ENCODE peak calls at places on chromosomes 11 and 22, in five cellular contexts. One of them, this sample, is unnamed. For H3K4me1, the result is how much of the 10 kb centered on the place peaks cover.

GRCh38 chr11:118318112-118319030 is 13.8 kb downstream of the CD3E start:
- DNase-seq in thoracic aorta: no peak
- DNase-seq in cardiac muscle cell: no peak
- DNase-seq in effector memory CD4-positive, alpha-beta T cell: no peak
- DNase-seq in GM23338: no peak
- DNase-seq in this sample: no peak

GRCh38 chr11:47980907-47981621 is 705 bp downstream of the PTPRJ start:
- DNase-seq in effector memory CD4-positive, alpha-beta T cell: peak
- DNase-seq in cardiac muscle cell: peak
- DNase-seq in thoracic aorta: no peak
- DNase-seq in GM23338: peak
- DNase-seq in this sample: no peak

GRCh38 chr11:116828632-116829524 is 829 bp upstream of the APOC3 start:
- DNase-seq in cardiac muscle cell: no peak
- DNase-seq in thoracic aorta: no peak
- DNase-seq in GM23338: no peak
- DNase-seq in effector memory CD4-positive, alpha-beta T cell: no peak
- DNase-seq in this sample: no peak

GRCh38 chr22:23233084-23233501 is 52.8 kb downstream of the BCR start:
- DNase-seq in cardiac muscle cell: peak
- DNase-seq in effector memory CD4-positive, alpha-beta T cell: no peak
- DNase-seq in GM23338: peak
- DNase-seq in thoracic aorta: no peak
- DNase-seq in this sample: no peak

GRCh38 chr11:75428301-75428724 is 4.7 kb downstream of the KLHL35 start:
- DNase-seq in effector memory CD4-positive, alpha-beta T cell: peak
- DNase-seq in thoracic aorta: peak
- DNase-seq in cardiac muscle cell: peak
- DNase-seq in GM23338: peak
- DNase-seq in this sample: peak

GRCh38 chr11:69656536-69657455 is 15.8 kb downstream of the CCND1 start:
- DNase-seq in cardiac muscle cell: no peak
- DNase-seq in effector memory CD4-positive, alpha-beta T cell: no peak
- DNase-seq in GM23338: no peak
- DNase-seq in thoracic aorta: no peak
- DNase-seq in this sample: no peak

GRCh38 chr11:2833938-2834892 is 51.4 kb downstream of the CDKN1C start:
- DNase-seq in GM23338: no peak
- DNase-seq in cardiac muscle cell: no peak
- DNase-seq in effector memory CD4-positive, alpha-beta T cell: no peak
- DNase-seq in thoracic aorta: no peak
- DNase-seq in this sample: no peak

GRCh38 chr11:122717264-122717867 is 61.8 kb downstream of the UBASH3B start:
- DNase-seq in effector memory CD4-positive, alpha-beta T cell: no peak
- DNase-seq in GM23338: no peak
- DNase-seq in cardiac muscle cell: no peak
- DNase-seq in thoracic aorta: no peak
- DNase-seq in this sample: no peak

GRCh38 chr11:1131033-1131911 is 26.5 kb upstream of the MUC5AC start:
- DNase-seq in effector memory CD4-positive, alpha-beta T cell: no peak
- DNase-seq in cardiac muscle cell: no peak
- DNase-seq in thoracic aorta: no peak
- DNase-seq in GM23338: peak
- DNase-seq in this sample: no peak

GRCh38 chr11:63837719-63838118 is 1.2 kb upstream of the MARK2 start:
- DNase-seq in GM23338: no peak
- DNase-seq in cardiac muscle cell: no peak
- DNase-seq in effector memory CD4-positive, alpha-beta T cell: no peak
- DNase-seq in thoracic aorta: no peak
- DNase-seq in this sample: no peak

GRCh38 chr11:130118636-130119387 is 40.8 kb upstream of the ST14 start:
- DNase-seq in cardiac muscle cell: no peak
- DNase-seq in GM23338: no peak
- DNase-seq in thoracic aorta: no peak
- DNase-seq in effector memory CD4-positive, alpha-beta T cell: no peak
- DNase-seq in this sample: no peak

GRCh38 chr11:77259681-77260080 is 41.8 kb downstream of the GDPD4 start:
- DNase-seq in effector memory CD4-positive, alpha-beta T cell: no peak
- DNase-seq in cardiac muscle cell: peak
- DNase-seq in GM23338: no peak
- DNase-seq in thoracic aorta: no peak
- DNase-seq in this sample: no peak

GRCh38 chr11:127521413-127521812 is 520.8 kb upstream of the KIRREL3 start:
- DNase-seq in thoracic aorta: no peak
- DNase-seq in effector memory CD4-positive, alpha-beta T cell: no peak
- DNase-seq in GM23338: no peak
- DNase-seq in cardiac muscle cell: no peak
- DNase-seq in this sample: no peak

GRCh38 chr11:19766206-19766605 is 53.6 kb downstream of the NAV2 start:
- DNase-seq in thoracic aorta: no peak
- DNase-seq in cardiac muscle cell: no peak
- DNase-seq in GM23338: no peak
- DNase-seq in effector memory CD4-positive, alpha-beta T cell: no peak
- DNase-seq in this sample: no peak

GRCh38 chr11:29279716-29280115 is 737.1 kb downstream of the KCNA4 start:
- DNase-seq in thoracic aorta: no peak
- DNase-seq in effector memory CD4-positive, alpha-beta T cell: no peak
- DNase-seq in cardiac muscle cell: no peak
- DNase-seq in GM23338: no peak
- DNase-seq in this sample: no peak

GRCh38 chr22:42357634-42358296 is 74.4 kb downstream of the NFAM1 start:
- DNase-seq in effector memory CD4-positive, alpha-beta T cell: no peak
- DNase-seq in thoracic aorta: no peak
- DNase-seq in GM23338: no peak
- DNase-seq in cardiac muscle cell: no peak
- DNase-seq in this sample: no peak

GRCh38 chr11:33110083-33110482 is 51.2 kb downstream of the CSTF3 start:
- DNase-seq in effector memory CD4-positive, alpha-beta T cell: no peak
- DNase-seq in thoracic aorta: no peak
- DNase-seq in cardiac muscle cell: no peak
- DNase-seq in GM23338: no peak
- DNase-seq in this sample: no peak

GRCh38 chr11:94171693-94172440 is 43.2 kb downstream of the PANX1 start:
- DNase-seq in effector memory CD4-positive, alpha-beta T cell: no peak
- DNase-seq in thoracic aorta: no peak
- DNase-seq in cardiac muscle cell: peak
- DNase-seq in GM23338: peak
- DNase-seq in this sample: no peak

GRCh38 chr11:62245271-62245753 is 3.3 kb downstream of the SCGB1D2 start:
- DNase-seq in effector memory CD4-positive, alpha-beta T cell: no peak
- DNase-seq in thoracic aorta: no peak
- DNase-seq in GM23338: peak
- DNase-seq in cardiac muscle cell: peak
- DNase-seq in this sample: no peak

GRCh38 chr11:126175261-126175885 is 36.1 kb downstream of the RPUSD4 start:
- DNase-seq in cardiac muscle cell: peak
- DNase-seq in effector memory CD4-positive, alpha-beta T cell: no peak
- DNase-seq in thoracic aorta: no peak
- DNase-seq in GM23338: no peak
- DNase-seq in this sample: no peak

GRCh38 chr11:67271212-67271547 is 4.9 kb downstream of the GRK2 start:
- DNase-seq in GM23338: no peak
- DNase-seq in thoracic aorta: no peak
- DNase-seq in cardiac muscle cell: no peak
- DNase-seq in effector memory CD4-positive, alpha-beta T cell: no peak
- DNase-seq in this sample: peak
- H3K4me3 ChIP-seq in GM23338: peak
- H3K4me3 ChIP-seq in thoracic aorta: peak
- H3K4me3 ChIP-seq in cardiac muscle cell: no peak
- H3K4me3 ChIP-seq in effector memory CD4-positive, alpha-beta T cell: peak
- H3K4me3 ChIP-seq in this sample: peak

DNA sequence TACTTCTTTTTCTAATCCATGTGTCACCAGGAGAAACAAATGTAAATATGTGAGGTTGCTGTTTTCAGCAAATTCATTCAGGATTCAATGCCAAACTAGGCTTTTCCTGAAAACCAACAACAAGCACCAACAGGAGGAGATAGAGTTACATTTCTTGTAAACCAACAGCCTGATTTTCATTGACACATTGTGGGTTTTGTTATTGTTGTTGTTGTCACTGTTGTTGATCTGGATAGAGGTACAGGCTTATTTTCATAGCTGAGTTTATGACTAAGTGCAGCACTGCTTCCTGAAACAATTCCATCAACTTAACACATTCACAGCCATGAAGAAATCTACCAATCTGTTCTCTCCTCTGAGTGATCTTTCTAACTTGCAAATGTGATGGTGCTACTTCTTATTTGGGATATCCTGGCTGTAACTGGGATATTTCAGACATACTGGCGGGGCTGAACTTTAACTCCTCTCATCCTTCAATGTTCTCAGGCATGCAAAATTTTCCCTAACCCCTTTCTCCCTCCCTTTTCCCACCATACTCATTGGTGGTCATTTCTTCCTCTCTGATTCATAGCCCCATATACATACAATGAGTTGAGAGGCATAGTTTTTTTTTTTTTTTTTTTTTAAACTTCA is 65.5 kb downstream of the ME3 start:
- DNase-seq in effector memory CD4-positive, alpha-beta T cell: no peak
- DNase-seq in thoracic aorta: no peak
- DNase-seq in GM23338: no peak
- DNase-seq in cardiac muscle cell: no peak
- DNase-seq in this sample: no peak
- H3K27ac ChIP-seq in effector memory CD4-positive, alpha-beta T cell: no peak
- H3K27ac ChIP-seq in thoracic aorta: no peak
- H3K27ac ChIP-seq in GM23338: no peak
- H3K27ac ChIP-seq in cardiac muscle cell: peak
- H3K27ac ChIP-seq in this sample: peak

GRCh38 chr11:46351148-46351547 is 3.9 kb downstream of the DGKZ start:
- DNase-seq in cardiac muscle cell: no peak
- DNase-seq in thoracic aorta: no peak
- DNase-seq in GM23338: no peak
- DNase-seq in effector memory CD4-positive, alpha-beta T cell: no peak
- DNase-seq in this sample: no peak
- H3K4me1 ChIP-seq in cardiac muscle cell: under half
- H3K4me1 ChIP-seq in thoracic aorta: under half
- H3K4me1 ChIP-seq in GM23338: half or more
- H3K4me1 ChIP-seq in effector memory CD4-positive, alpha-beta T cell: half or more
- H3K4me1 ChIP-seq in this sample: under half

GRCh38 chr11:114367244-114367957 is 32.9 kb downstream of the C11orf71 start:
- DNase-seq in GM23338: no peak
- DNase-seq in effector memory CD4-positive, alpha-beta T cell: no peak
- DNase-seq in thoracic aorta: no peak
- DNase-seq in cardiac muscle cell: peak
- DNase-seq in this sample: no peak
- H3K4me3 ChIP-seq in GM23338: no peak
- H3K4me3 ChIP-seq in effector memory CD4-positive, alpha-beta T cell: no peak
- H3K4me3 ChIP-seq in thoracic aorta: peak
- H3K4me3 ChIP-seq in cardiac muscle cell: no peak
- H3K4me3 ChIP-seq in this sample: no peak

GRCh38 chr22:45516923-45517675 is 14.4 kb downstream of the FBLN1 start:
- DNase-seq in thoracic aorta: no peak
- DNase-seq in cardiac muscle cell: peak
- DNase-seq in effector memory CD4-positive, alpha-beta T cell: no peak
- DNase-seq in GM23338: peak
- DNase-seq in this sample: no peak
- H3K27ac ChIP-seq in thoracic aorta: peak
- H3K27ac ChIP-seq in cardiac muscle cell: no peak
- H3K27ac ChIP-seq in effector memory CD4-positive, alpha-beta T cell: no peak
- H3K27ac ChIP-seq in GM23338: peak
- H3K27ac ChIP-seq in this sample: peak

This sample was measured in ascending aorta.